ENCODE peak calls at places on chromosomes 6 and 20, in eight cellular contexts. A, R, Q, K, S, B, V and H are unnamed samples.

GRCh38 chr6:126890055-126890454 is 228.4 kb upstream of the RSPO3 start:
- DNase-seq in Q (no peak), V (no peak), B (no peak), S (no peak), A (no peak), K (no peak), R (no peak), H (no peak)

GRCh38 chr6:149586149-149586548 is 20.0 kb downstream of the GINM1 start:
- DNase-seq in Q (no peak), B (no peak), V (no peak), S (no peak), A (no peak), K (no peak), R (no peak), H (no peak)

GRCh38 chr6:25050356-25050755 is 114.6 kb upstream of the RIPOR2 start:
- DNase-seq in B (no peak), R (no peak), A (no peak), K (peak; percentile 68), Q (no peak), S (no peak), V (no peak), H (peak; percentile 63)

GRCh38 chr6:34230653-34231351 is 5.9 kb upstream of the HMGA1 start:
- DNase-seq in A (no peak), K (no peak), B (no peak), V (no peak), Q (no peak), S (no peak), R (no peak), H (no peak)

GRCh38 chr6:137973201-137973600 is 106.1 kb downstream of the TNFAIP3 start:
- DNase-seq in V (no peak), S (no peak), A (no peak), Q (no peak), K (no peak), B (no peak), R (no peak), H (no peak)

GRCh38 chr6:26322645-26323482 is 42.1 kb upstream of the BTN3A2 start:
- DNase-seq in A (no peak), K (no peak), S (peak; percentile 87), B (peak; percentile 83), V (peak; percentile 92), R (peak; percentile 96), Q (peak; percentile 98), H (peak; percentile 88)

GRCh38 chr20:2874456-2874855 is 1.2 kb downstream of the PTPRA start:
- DNase-seq in A (no peak), V (peak; percentile 55), K (no peak), Q (no peak), S (no peak), B (no peak), R (peak; percentile 24), H (no peak)

GRCh38 chr6:149913085-149913484 is 9.8 kb downstream of the RAET1G start:
- DNase-seq in K (no peak), B (no peak), V (no peak), R (no peak), S (no peak), A (no peak), Q (no peak), H (no peak)

GRCh38 chr20:57943291-57943690 is 233.5 kb upstream of the PMEPA1 start:
- DNase-seq in V (no peak), K (no peak), S (no peak), A (no peak), Q (no peak), B (no peak), R (no peak), H (no peak)

GRCh38 chr6:36094786-36095496 is 35.4 kb upstream of the MAPK13 start:
- DNase-seq in A (peak; percentile 66), K (peak; percentile 37), R (peak; percentile 88), B (peak; percentile 91), V (peak; percentile 85), Q (peak; percentile 42), S (peak; percentile 83), H (peak; percentile 10)

GRCh38 chr20:17612287-17612974 is 42.6 kb downstream of the DSTN start:
- DNase-seq in S (no peak), V (no peak), A (peak; percentile 42), R (no peak), B (no peak), Q (no peak), K (no peak), H (peak; percentile 60)

GRCh38 chr6:130132286-130132701 is 90.5 kb downstream of the SAMD3 start:
- DNase-seq in B (peak; percentile 62), A (no peak), V (peak; percentile 78), S (no peak), K (no peak), Q (no peak), R (no peak), H (no peak)

GRCh38 chr20:60080401-60080800 is 122.2 kb downstream of the CDH26 start:
- DNase-seq in V (no peak), K (no peak), R (no peak), Q (no peak), A (no peak), S (no peak), B (no peak), H (no peak)

GRCh38 chr6:35415065-35415880 is 36.9 kb upstream of the FANCE start:
- DNase-seq in A (peak; percentile 77), K (peak; percentile 83), V (peak; percentile 32), Q (no peak), R (peak; percentile 99), B (peak; percentile 74), S (peak; percentile 78), H (peak; percentile 69)

GRCh38 chr6:167697316-167697715 is 129.4 kb upstream of the AFDN start:
- DNase-seq in R (no peak), A (no peak), B (no peak), V (no peak), S (no peak), K (no peak), Q (no peak), H (no peak)
- TF ChIP-seq CTCF in R (no peak), A (no peak), B (no peak), V (no peak), S (no peak), K (no peak), Q (no peak), H (no peak)

GRCh38 chr20:45408646-45409213 is 641 bp downstream of the DBNDD2 start:
- DNase-seq in S (no peak), V (peak; percentile 37), Q (no peak), R (no peak), K (no peak), A (peak; percentile 38), B (peak; percentile 35), H (no peak)
- H3K4me3 ChIP-seq in S (no peak overlapping the region), V (no peak overlapping the region), Q (no peak overlapping the region), R (no peak overlapping the region), K (no peak overlapping the region), A (peak overlapping the region; percentile 97), B (peak overlapping the region; percentile 66), H (no peak overlapping the region)

DNA sequence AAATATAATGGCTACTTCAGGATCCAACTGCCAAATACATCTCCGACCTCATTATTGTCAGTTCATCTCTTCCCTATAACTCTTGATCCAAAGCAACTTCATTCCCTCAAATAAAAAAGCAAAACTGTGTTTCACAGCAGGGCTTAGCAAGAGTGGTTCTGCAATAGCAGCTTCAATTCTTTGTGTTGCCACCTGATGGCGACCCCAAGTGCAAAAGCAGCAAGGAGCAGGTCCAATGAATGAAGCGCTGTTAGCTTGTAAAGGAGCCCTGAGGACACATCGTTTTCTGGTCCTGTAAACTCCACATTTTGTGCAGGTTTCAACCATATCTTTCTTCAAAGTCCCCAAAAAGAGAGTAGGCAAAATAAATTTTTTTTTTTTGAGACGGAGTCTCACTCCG is 19.6 kb downstream of the RTN4IP1 start:
- DNase-seq in B (no peak), Q (no peak), R (peak; percentile 44), A (no peak), V (peak; percentile 52), K (no peak), S (peak; percentile 52), H (no peak)
- TF ChIP-seq CTCF in B (no peak), Q (peak; percentile 75), R (peak; percentile 55), A (peak; percentile 5), V (peak; percentile 31), K (peak; percentile 28), S (peak; percentile 43), H (peak; percentile 30)

GRCh38 chr6:170292111-170292777 is 1.4 kb upstream of the DLL1 start:
- DNase-seq in K (no peak), Q (no peak), B (no peak), V (no peak), R (no peak), S (no peak), A (no peak), H (no peak)
- H3K4me3 ChIP-seq in K (no peak overlapping the region), Q (peak overlapping the region; percentile 66), B (peak overlapping the region; percentile 72), V (no peak overlapping the region), R (peak overlapping the region; percentile 61), S (peak overlapping the region; percentile 62), A (peak overlapping the region; percentile 89), H (no peak overlapping the region)

DNA sequence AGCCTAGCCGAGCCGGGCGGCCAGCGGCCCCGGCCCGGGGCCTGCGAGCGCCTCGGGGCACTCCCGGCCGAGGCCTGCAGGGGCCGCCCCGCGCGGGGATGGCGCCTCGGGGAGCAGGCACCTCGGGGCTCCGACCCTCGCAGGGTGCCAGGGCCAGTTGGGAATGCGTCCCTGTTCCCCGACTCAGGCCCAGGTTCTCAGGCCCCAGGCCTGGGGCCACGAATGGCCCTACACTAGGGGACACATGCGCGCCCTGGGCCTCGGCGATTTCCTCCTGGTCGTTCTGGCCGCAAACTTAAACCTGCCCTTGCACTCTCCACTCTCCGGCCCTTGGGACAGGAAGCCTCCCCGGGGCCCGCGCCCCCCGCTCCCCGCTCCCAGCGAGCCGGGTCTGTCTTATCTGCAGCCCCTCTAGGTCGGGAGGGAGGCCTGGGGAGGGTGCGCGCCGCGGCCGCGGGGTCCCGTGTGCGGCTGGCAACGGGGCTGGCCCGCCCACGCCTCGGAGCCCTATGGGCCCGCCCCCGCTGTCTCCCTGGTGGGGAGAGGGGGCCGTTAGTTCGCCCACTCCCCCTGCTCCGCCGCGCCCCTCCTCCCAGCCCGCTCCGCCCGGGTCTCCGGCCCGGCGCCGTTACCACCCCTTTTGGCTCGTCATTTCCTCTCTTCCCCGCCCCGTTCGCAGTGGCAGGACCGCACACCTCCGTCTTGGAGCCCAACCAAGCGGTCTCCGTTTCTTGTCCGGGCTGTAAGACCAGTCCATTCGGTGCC is 611 bp downstream of the NFYA start:
- DNase-seq in K (no peak), B (peak; percentile 91), R (peak; percentile 82), S (peak; percentile 89), A (peak; percentile 93), Q (no peak), V (peak; percentile 90), H (no peak)
- TF ChIP-seq CTCF in K (peak; percentile 30), B (peak; percentile 17), R (no peak), S (peak; percentile 43), A (no peak), Q (peak; percentile 29), V (peak; percentile 22), H (peak; percentile 23)

GRCh38 chr20:37413023-37413334 is 67.0 kb downstream of the SRC start:
- DNase-seq in Q (no peak), B (no peak), K (no peak), S (no peak), V (no peak), R (no peak), A (no peak), H (no peak)
- H3K4me3 ChIP-seq in Q (no peak overlapping the region), B (no peak overlapping the region), K (no peak overlapping the region), S (no peak overlapping the region), V (no peak overlapping the region), R (no peak overlapping the region), A (no peak overlapping the region), H (no peak overlapping the region)

GRCh38 chr20:6157345-6157744 is 34.5 kb upstream of the FERMT1 start:
- DNase-seq in V (peak; percentile 16), B (no peak), S (no peak), A (no peak), K (no peak), R (peak; percentile 64), Q (no peak), H (no peak)
- TF ChIP-seq CTCF in V (peak; percentile 58), B (no peak), S (peak; percentile 8), A (no peak), K (no peak), R (peak; percentile 74), Q (peak; percentile 53), H (no peak)